ENCODE peak calls at places on chromosomes 3 and 15, in four cellular contexts. J is NCI-H1092, R is activated gamma-delta T cell treated with Interleukin-2 at 50 U/mL for 16 hours, T is NCI-H1105 treated with DMSO at 0.1 percent for 48 hours. B is an unnamed sample.

GRCh38 chr3:134035836-134036235 is 6.1 kb upstream of the SLCO2A1 start:
- DNase-seq in J (no peak), R (no peak), T (no peak), B (no peak)

GRCh38 chr3:10008588-10009344 is 17.5 kb upstream of the FANCD2 start:
- DNase-seq in J (peak), R (peak), T (peak), B (peak)

GRCh38 chr15:99312794-99313193 is 61.5 kb downstream of the LRRC28 start:
- DNase-seq in J (no peak), R (no peak), T (no peak), B (no peak)

GRCh38 chr3:36992806-36993325 is at the start of gene EPM2AIP1:
- DNase-seq in J (no peak), R (no peak), T (no peak), B (no peak)

GRCh38 chr3:138332472-138333073 is 2.9 kb upstream of the NME9 start:
- DNase-seq in J (no peak), R (no peak), T (peak), B (no peak)

GRCh38 chr3:20846792-20847191 is 660.8 kb upstream of the SGO1 start:
- DNase-seq in J (no peak), R (no peak), T (no peak), B (no peak)

GRCh38 chr15:59327942-59328341 is 44.7 kb downstream of the MYO1E start:
- DNase-seq in J (no peak), R (no peak), T (no peak), B (no peak)

GRCh38 chr15:35624881-35625280 is 78.9 kb upstream of the DPH6 start:
- DNase-seq in J (no peak), R (no peak), T (no peak), B (no peak)

GRCh38 chr3:164416491-164417222 is 661.6 kb downstream of the SI start:
- DNase-seq in J (no peak), R (no peak), T (no peak), B (no peak)

GRCh38 chr15:83973816-83974215 is 261.8 kb upstream of the GOLGA6L4 start:
- DNase-seq in J (no peak), R (no peak), T (no peak), B (no peak)

GRCh38 chr3:99751649-99752048 is 66.0 kb upstream of the CMSS1 start:
- DNase-seq in J (no peak), R (no peak), T (no peak), B (no peak)

GRCh38 chr15:71639531-71639930 is 170.8 kb upstream of the NR2E3 start:
- DNase-seq in J (no peak), R (no peak), T (no peak), B (no peak)

GRCh38 chr15:101295607-101296225 is 668 bp upstream of the SNRPA1 start:
- DNase-seq in J (no peak), R (no peak), T (peak), B (no peak)

GRCh38 chr15:56869573-56869972 is 48.9 kb upstream of the TCF12 start:
- DNase-seq in J (no peak), R (no peak), T (peak), B (peak)

GRCh38 chr15:38647683-38648082 is 83.1 kb upstream of the RASGRP1 start:
- DNase-seq in J (no peak), R (no peak), T (no peak), B (peak)

GRCh38 chr3:65144791-65145355 is 457.1 kb upstream of the ADAMTS9 start:
- DNase-seq in J (no peak), R (no peak), T (no peak), B (no peak)

GRCh38 chr15:97522362-97522761 is 438.1 kb upstream of the ARRDC4 start:
- DNase-seq in J (no peak), R (no peak), T (no peak), B (no peak)

GRCh38 chr3:194134231-194134756 is 1.7 kb upstream of the HES1 start:
- DNase-seq in J (peak), R (peak), T (peak), B (peak)

GRCh38 chr3:172138031-172138538 is 98.7 kb downstream of the FNDC3B start:
- DNase-seq in J (no peak), R (no peak), T (no peak), B (no peak)

GRCh38 chr3:153762411-153763235 is 358.6 kb upstream of the ARHGEF26 start:
- DNase-seq in J (no peak), R (no peak), T (no peak), B (no peak)

GRCh38 chr3:153463895-153464294 is 301.9 kb downstream of the RAP2B start:
- DNase-seq in J (no peak), R (no peak), T (no peak), B (no peak)

GRCh38 chr3:153216928-153217327 is 54.9 kb downstream of the RAP2B start:
- DNase-seq in J (no peak), R (no peak), T (no peak), B (no peak)

GRCh38 chr15:72339777-72340177 is 19.8 kb upstream of the CELF6 start:
- DNase-seq in J (no peak), R (no peak), T (peak), B (no peak)

GRCh38 chr15:77454956-77455355 is 34.3 kb downstream of the HMG20A start:
- DNase-seq in J (no peak), R (no peak), T (no peak), B (no peak)

GRCh38 chr3:76044601-76045600 is 259.6 kb upstream of the ZNF717 start:
- DNase-seq in J (peak), R (no peak), T (peak), B (peak)

GRCh38 chr3:155292693-155293092 is 790 bp downstream of the STRIT1 start:
- DNase-seq in J (no peak), R (no peak), T (no peak), B (no peak)

GRCh38 chr3:182710557-182711157 is 82.6 kb upstream of the ATP11B start:
- DNase-seq in J (no peak), R (no peak), T (peak), B (no peak)

GRCh38 chr15:97680606-97681220 is 279.8 kb upstream of the ARRDC4 start:
- DNase-seq in J (no peak), R (no peak), T (no peak), B (no peak)

GRCh38 chr3:177441813-177442646 is 244.7 kb upstream of the TBL1XR1 start:
- DNase-seq in J (no peak), R (no peak), T (no peak), B (no peak)